ENCODE peak calls at places on chromosome 18, in seven cellular contexts. G is vagina, N is heart right ventricle, E is tibial artery, U is MM.1S, P is body of pancreas, F is prostate gland. Q is an unnamed sample. For H3K4me1, the result is how much of the 10 kb centered on the place peaks cover.

GRCh38 chr18:10152475-10152874 is 238.7 kb downstream of the VAPA start:
- DNase-seq in G (peak), N (no peak), E (no peak), U (no peak), P (no peak), F (no peak), Q (no peak)

GRCh38 chr18:21599585-21600525 is 649 bp downstream of the ESCO1 start:
- DNase-seq in G (peak), N (no peak), E (peak), U (peak), P (peak), F (peak), Q (peak)

GRCh38 chr18:25726278-25726677 is 364.1 kb downstream of the SS18 start:
- DNase-seq in G (no peak), N (no peak), E (no peak), U (no peak), P (no peak), F (no peak), Q (no peak)

GRCh38 chr18:80148316-80149199 is 39.5 kb downstream of the ADNP2 start:
- DNase-seq in G (no peak), N (no peak), E (no peak), U (no peak), P (peak), F (peak), Q (no peak)

GRCh38 chr18:9750606-9751304 is 42.7 kb downstream of the RAB31 start:
- DNase-seq in G (no peak), N (no peak), E (no peak), U (no peak), P (no peak), F (no peak), Q (no peak)

GRCh38 chr18:37247499-37248161 is 318.0 kb downstream of the CELF4 start:
- DNase-seq in G (no peak), N (no peak), E (no peak), U (no peak), P (no peak), F (no peak), Q (no peak)

GRCh38 chr18:56890632-56891031 is 239.5 kb downstream of the WDR7 start:
- DNase-seq in G (no peak), N (no peak), E (no peak), U (no peak), P (no peak), F (no peak), Q (no peak)

GRCh38 chr18:62027914-62028520 is 135.2 kb upstream of the RNF152 start:
- DNase-seq in G (no peak), N (no peak), E (no peak), U (no peak), P (no peak), F (no peak), Q (no peak)

GRCh38 chr18:40355701-40356100 is 1599.3 kb upstream of the PIK3C3 start:
- DNase-seq in G (no peak), N (no peak), E (no peak), U (no peak), P (no peak), F (no peak), Q (no peak)

GRCh38 chr18:29749699-29750098 is 1292.8 kb downstream of the DSC3 start:
- DNase-seq in G (no peak), N (no peak), E (no peak), U (no peak), P (no peak), F (no peak), Q (no peak)

GRCh38 chr18:13159579-13159978 is 59.0 kb upstream of the LDLRAD4 start:
- DNase-seq in G (no peak), N (peak), E (no peak), U (peak), P (peak), F (no peak), Q (no peak)

GRCh38 chr18:62069556-62069955 is 117.3 kb downstream of the PIGN start:
- DNase-seq in G (no peak), N (no peak), E (no peak), U (no peak), P (no peak), F (no peak), Q (no peak)

GRCh38 chr18:7822435-7823425 is 255.6 kb downstream of the PTPRM start:
- DNase-seq in G (no peak), N (peak), E (no peak), U (peak), P (no peak), F (no peak), Q (no peak)

GRCh38 chr18:68484241-68484640 is 230.7 kb downstream of the TMX3 start:
- DNase-seq in G (no peak), N (no peak), E (no peak), U (no peak), P (no peak), F (no peak), Q (no peak)

GRCh38 chr18:47754311-47755101 is 176.0 kb downstream of the SMAD2 start:
- DNase-seq in G (peak), N (no peak), E (no peak), U (peak), P (peak), F (no peak), Q (no peak)

GRCh38 chr18:6487968-6488367 is 73.3 kb upstream of the L3MBTL4 start:
- DNase-seq in G (no peak), N (no peak), E (no peak), U (no peak), P (no peak), F (no peak), Q (no peak)

GRCh38 chr18:46624127-46624526 is 32.9 kb downstream of the LOXHD1 start:
- DNase-seq in G (peak), N (no peak), E (no peak), U (no peak), P (no peak), F (no peak), Q (no peak)

GRCh38 chr18:42429208-42429607 is 474.2 kb downstream of the PIK3C3 start:
- DNase-seq in G (no peak), N (no peak), E (no peak), U (no peak), P (no peak), F (no peak), Q (no peak)

GRCh38 chr18:8556424-8556823 is 52.8 kb upstream of the RAB12 start:
- DNase-seq in G (no peak), N (no peak), E (no peak), U (no peak), P (no peak), F (no peak), Q (no peak)

GRCh38 chr18:11412790-11413189 is 196.6 kb upstream of the SLC35G4 start:
- DNase-seq in G (no peak), N (no peak), E (no peak), U (no peak), P (no peak), F (no peak), Q (no peak)

GRCh38 chr18:45896991-45897390 is 70.1 kb downstream of the EPG5 start:
- DNase-seq in G (no peak), N (no peak), E (no peak), U (no peak), P (no peak), F (peak), Q (no peak)

GRCh38 chr18:596288-596881 is 403 bp upstream of the CLUL1 start:
- DNase-seq in G (no peak), N (no peak), E (no peak), U (peak), P (peak), F (peak), Q (peak)

GRCh38 chr18:56903686-56904085 is 243.2 kb upstream of the BOD1L2 start:
- DNase-seq in G (no peak), N (no peak), E (no peak), U (no peak), P (no peak), F (no peak), Q (no peak)

GRCh38 chr18:27869735-27870134 is 307.2 kb downstream of the CDH2 start:
- DNase-seq in G (no peak), N (no peak), E (no peak), U (no peak), P (no peak), F (no peak), Q (no peak)

GRCh38 chr18:45837283-45838070 is 12.0 kb downstream of the SIGLEC15 start:
- DNase-seq in G (no peak), N (peak), E (no peak), U (no peak), P (peak), F (no peak), Q (no peak)

GRCh38 chr18:46772396-46772795 is 15.5 kb upstream of the ST8SIA5 start:
- DNase-seq in G (no peak), N (no peak), E (no peak), U (no peak), P (no peak), F (no peak), Q (no peak)

GRCh38 chr18:43277164-43277600 is at the start of gene SYT4:
- DNase-seq in G (no peak), N (peak), E (no peak), U (no peak), P (peak), F (peak), Q (no peak)

GRCh38 chr18:73340135-73340934 is 472.5 kb upstream of the NETO1 start:
- DNase-seq in G (no peak), N (no peak), E (no peak), U (peak), P (peak), F (no peak), Q (no peak)

GRCh38 chr18:75023473-75023872 is 185.5 kb downstream of the PTGR3 start:
- DNase-seq in G (no peak), N (no peak), E (no peak), U (no peak), P (no peak), F (no peak), Q (no peak)

GRCh38 chr18:30093376-30093775 is 949.2 kb downstream of the DSC3 start:
- DNase-seq in G (no peak), N (no peak), E (no peak), U (no peak), P (no peak), F (no peak), Q (no peak)

GRCh38 chr18:28411806-28412205 is 234.9 kb upstream of the CDH2 start:
- DNase-seq in G (no peak), N (peak), E (peak), U (no peak), P (no peak), F (no peak), Q (no peak)

GRCh38 chr18:26307161-26307773 is 81.0 kb downstream of the TAF4B start:
- DNase-seq in G (no peak), N (peak), E (no peak), U (peak), P (peak), F (peak), Q (no peak)

GRCh38 chr18:2847341-2848144 is 737 bp downstream of the EMILIN2 start:
- DNase-seq in G (peak), N (no peak), E (peak), U (no peak), P (peak), F (no peak), Q (no peak)

GRCh38 chr18:72704202-72704601 is 160.1 kb upstream of the CBLN2 start:
- DNase-seq in G (no peak), N (no peak), E (no peak), U (no peak), P (no peak), F (no peak), Q (no peak)

GRCh38 chr18:78239090-78239457 is 740.5 kb upstream of the SALL3 start:
- DNase-seq in G (no peak), N (no peak), E (no peak), U (no peak), P (no peak), F (no peak), Q (no peak)

GRCh38 chr18:79395761-79396404 is at the start of gene NFATC1:
- DNase-seq in G (no peak), N (peak), E (peak), U (no peak), P (peak), F (peak), Q (peak)

GRCh38 chr18:34261865-34262780 is 37.4 kb upstream of the NOL4 start:
- DNase-seq in G (no peak), N (no peak), E (no peak), U (no peak), P (no peak), F (no peak), Q (no peak)

GRCh38 chr18:35458677-35459441 is 38.9 kb downstream of the INO80C start:
- DNase-seq in G (no peak), N (peak), E (no peak), U (peak), P (peak), F (no peak), Q (no peak)

GRCh38 chr18:35458271-35458670 is 39.5 kb downstream of the INO80C start:
- DNase-seq in G (no peak), N (no peak), E (no peak), U (no peak), P (no peak), F (no peak), Q (no peak)

GRCh38 chr18:35460719-35461118 is 37.0 kb downstream of the INO80C start:
- DNase-seq in G (no peak), N (no peak), E (no peak), U (no peak), P (no peak), F (no peak), Q (no peak)

GRCh38 chr18:35457140-35457704 is 40.5 kb downstream of the INO80C start:
- DNase-seq in G (no peak), N (no peak), E (no peak), U (no peak), P (no peak), F (no peak), Q (no peak)

DNA sequence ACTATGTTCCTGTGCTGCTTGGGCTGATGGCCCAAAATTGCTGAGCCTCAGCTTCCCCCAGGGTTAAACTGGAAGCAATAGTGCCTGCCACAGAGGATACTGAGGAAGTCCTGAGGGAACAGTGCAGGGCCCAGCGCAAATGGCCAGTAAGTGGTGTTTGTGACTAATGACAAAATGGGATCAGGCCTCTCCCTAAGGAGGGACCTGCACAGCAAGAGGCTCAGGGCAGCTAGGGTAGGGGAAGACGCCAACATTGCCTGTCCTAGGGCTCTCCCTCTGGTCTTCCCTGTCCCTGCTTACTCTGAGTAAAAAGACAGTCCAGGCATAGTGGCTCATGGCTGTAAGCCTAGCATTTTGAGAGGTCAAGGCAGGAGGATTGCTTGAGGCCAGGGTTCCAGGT is 37.8 kb downstream of the INO80C start:
- DNase-seq in G (no peak), N (no peak), E (no peak), U (no peak), P (no peak), F (no peak), Q (no peak)
- H3K4me1 ChIP-seq in G (under half), N (half or more), E (under half), U (under half), P (under half), F (under half), Q (under half)

GRCh38 chr18:77054606-77055428 is 77.8 kb downstream of the MBP start:
- DNase-seq in G (no peak), N (peak), E (peak), U (peak), P (peak), F (peak), Q (peak)
- H3K4me1 ChIP-seq in G (half or more), N (half or more), E (under half), U (under half), P (under half), F (under half), Q (under half)

GRCh38 chr18:63309422-63309821 is 10.1 kb downstream of the BCL2 start:
- DNase-seq in G (no peak), N (no peak), E (no peak), U (no peak), P (no peak), F (no peak), Q (no peak)

GRCh38 chr18:63303562-63303961 is 16.0 kb downstream of the BCL2 start:
- DNase-seq in G (no peak), N (no peak), E (no peak), U (no peak), P (no peak), F (no peak), Q (no peak)

GRCh38 chr18:63307555-63308200 is 11.9 kb downstream of the BCL2 start:
- DNase-seq in G (no peak), N (peak), E (no peak), U (no peak), P (peak), F (no peak), Q (no peak)

GRCh38 chr18:63306249-63306648 is 13.3 kb downstream of the BCL2 start:
- DNase-seq in G (no peak), N (no peak), E (no peak), U (no peak), P (no peak), F (no peak), Q (no peak)

DNA sequence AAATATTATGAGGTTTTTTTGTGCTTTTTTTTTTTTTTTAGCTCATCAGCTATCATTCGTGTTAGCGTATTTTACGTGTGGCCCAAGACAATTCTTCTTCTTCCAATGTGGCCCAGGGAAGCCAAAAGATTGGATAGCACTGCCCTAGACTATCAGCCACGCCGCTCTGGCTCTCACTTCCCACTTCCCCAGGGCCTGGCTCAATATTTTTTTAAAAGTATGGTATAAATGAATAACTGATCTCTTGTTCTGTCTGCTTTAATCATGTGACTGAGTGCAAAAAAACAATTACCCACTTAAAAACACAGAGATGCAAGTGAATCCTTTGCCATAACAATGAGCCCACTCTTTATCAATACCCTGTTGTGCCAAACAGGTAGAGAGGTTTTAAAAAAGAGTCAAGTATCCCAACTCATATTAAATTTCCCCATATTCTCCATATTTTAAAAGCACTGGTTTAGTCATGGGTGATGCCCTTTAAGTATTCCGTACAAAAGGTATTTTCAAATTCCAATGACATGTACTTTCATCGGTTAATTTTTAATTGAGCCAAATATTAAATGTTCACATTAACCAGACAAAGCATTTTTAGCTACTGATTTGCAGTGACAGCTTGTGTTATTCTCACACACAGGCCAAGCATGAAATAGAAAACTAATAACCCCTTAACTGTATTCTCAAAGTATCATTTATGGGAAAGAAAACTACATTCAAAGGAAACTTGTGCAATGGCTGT is 12.6 kb downstream of the BCL2 start:
- DNase-seq in G (no peak), N (no peak), E (no peak), U (no peak), P (no peak), F (no peak), Q (no peak)
- H3K4me1 ChIP-seq in G (under half), N (half or more), E (under half), U (under half), P (under half), F (under half), Q (under half)

DNA sequence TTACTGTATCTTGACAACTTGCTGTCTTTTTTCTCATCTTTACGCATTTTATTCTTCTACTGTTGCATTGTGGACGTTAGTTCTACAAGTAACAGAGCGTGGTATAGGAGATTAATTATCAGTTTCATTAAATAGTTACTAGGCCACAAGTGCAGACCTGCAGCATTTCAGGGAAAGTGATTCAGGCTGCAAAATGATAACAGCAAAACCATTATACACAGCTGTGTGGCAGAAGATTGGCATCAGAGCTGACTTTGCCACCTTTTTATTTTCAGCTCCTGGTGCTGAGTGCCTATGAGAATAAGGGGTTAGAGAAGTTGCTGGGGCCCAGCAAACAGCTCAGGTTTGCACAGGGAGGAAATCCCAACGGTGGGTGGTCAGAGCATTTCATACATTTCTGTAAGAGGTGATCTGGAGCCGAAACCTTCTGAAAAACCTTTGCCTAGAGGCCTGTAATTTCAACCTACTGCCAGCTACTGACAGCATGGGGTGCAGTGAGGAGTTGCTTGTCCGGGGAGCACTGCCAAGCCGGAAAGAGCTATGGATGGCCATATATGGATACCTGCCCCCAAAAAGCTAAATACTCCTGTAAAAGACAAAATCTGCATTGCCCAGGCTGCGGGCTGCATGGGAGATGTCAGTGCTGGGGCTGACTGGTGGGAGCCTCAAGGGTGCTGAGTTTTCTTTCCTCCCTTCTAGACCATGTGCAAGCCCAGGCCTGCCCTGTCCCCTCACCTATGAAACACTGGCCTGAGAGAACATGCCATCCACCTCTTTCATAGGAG is 2.7 kb upstream of the CCBE1 start:
- DNase-seq in G (no peak), N (no peak), E (no peak), U (no peak), P (no peak), F (no peak), Q (no peak)
- H3K4me1 ChIP-seq in G (under half), N (under half), E (under half), U (under half), P (under half), F (under half), Q (under half)

GRCh38 chr18:48765053-48765452 is 185.7 kb downstream of the SMAD7 start:
- DNase-seq in G (no peak), N (no peak), E (no peak), U (no peak), P (no peak), F (no peak), Q (no peak)
- H3K4me1 ChIP-seq in G (under half), N (half or more), E (under half), U (under half), P (under half), F (under half), Q (under half)

GRCh38 chr18:4807495-4808293 is 352.6 kb upstream of the DLGAP1 start:
- DNase-seq in G (no peak), N (no peak), E (no peak), U (no peak), P (no peak), F (no peak), Q (no peak)
- H3K4me1 ChIP-seq in G (under half), N (under half), E (under half), U (under half), P (under half), F (under half), Q (under half)

GRCh38 chr18:23230688-23231087 is 95.4 kb downstream of the CABLES1 start:
- DNase-seq in G (no peak), N (no peak), E (peak), U (no peak), P (no peak), F (no peak), Q (no peak)
- H3K4me1 ChIP-seq in G (half or more), N (half or more), E (half or more), U (under half), P (under half), F (under half), Q (under half)